ENCODE peak calls at places on chromosomes 1 and 21, in five cellular contexts. One of them, this sample, is unnamed.

GRCh38 chr1:72288886-72289285 is 6.5 kb upstream of the NEGR1 start:
- DNase-seq in skeletal muscle cell: no peak
- DNase-seq in heart left ventricle: no peak
- DNase-seq in H7: no peak
- DNase-seq in NT2/D1: no peak
- DNase-seq in this sample: no peak

GRCh38 chr1:152870831-152871730 is 7.0 kb upstream of the SMCP start:
- DNase-seq in skeletal muscle cell: peak
- DNase-seq in heart left ventricle: no peak
- DNase-seq in H7: peak
- DNase-seq in NT2/D1: peak
- DNase-seq in this sample: peak

GRCh38 chr1:114341886-114342285 is 169.1 kb downstream of the TRIM33 start:
- DNase-seq in skeletal muscle cell: peak
- DNase-seq in heart left ventricle: no peak
- DNase-seq in H7: no peak
- DNase-seq in NT2/D1: no peak
- DNase-seq in this sample: no peak

GRCh38 chr1:3858231-3858981 is 1.1 kb downstream of the DFFB start:
- DNase-seq in skeletal muscle cell: peak
- DNase-seq in heart left ventricle: no peak
- DNase-seq in H7: peak
- DNase-seq in NT2/D1: no peak
- DNase-seq in this sample: peak

GRCh38 chr1:56578664-56578962 is 750 bp downstream of the PLPP3 start:
- DNase-seq in skeletal muscle cell: no peak
- DNase-seq in heart left ventricle: peak
- DNase-seq in H7: peak
- DNase-seq in NT2/D1: no peak
- DNase-seq in this sample: no peak

GRCh38 chr1:94463765-94464330 is 45.7 kb downstream of the ABCD3 start:
- DNase-seq in skeletal muscle cell: peak
- DNase-seq in heart left ventricle: no peak
- DNase-seq in H7: peak
- DNase-seq in NT2/D1: peak
- DNase-seq in this sample: peak

GRCh38 chr1:154747841-154748766 is 122.0 kb downstream of the KCNN3 start:
- DNase-seq in skeletal muscle cell: no peak
- DNase-seq in heart left ventricle: peak
- DNase-seq in H7: no peak
- DNase-seq in NT2/D1: no peak
- DNase-seq in this sample: peak

GRCh38 chr1:61395156-61395555 is 312.8 kb downstream of the NFIA start:
- DNase-seq in skeletal muscle cell: no peak
- DNase-seq in heart left ventricle: no peak
- DNase-seq in H7: no peak
- DNase-seq in NT2/D1: no peak
- DNase-seq in this sample: no peak

GRCh38 chr1:172607145-172607544 is 51.8 kb upstream of the FASLG start:
- DNase-seq in skeletal muscle cell: no peak
- DNase-seq in heart left ventricle: no peak
- DNase-seq in H7: no peak
- DNase-seq in NT2/D1: no peak
- DNase-seq in this sample: no peak

GRCh38 chr1:37602750-37603694 is 7.3 kb upstream of the GNL2 start:
- DNase-seq in skeletal muscle cell: no peak
- DNase-seq in heart left ventricle: no peak
- DNase-seq in H7: peak
- DNase-seq in NT2/D1: peak
- DNase-seq in this sample: peak

GRCh38 chr1:53551428-53551995 is 92.3 kb downstream of the DMRTB1 start:
- DNase-seq in skeletal muscle cell: no peak
- DNase-seq in heart left ventricle: no peak
- DNase-seq in H7: peak
- DNase-seq in NT2/D1: no peak
- DNase-seq in this sample: no peak

GRCh38 chr1:193105821-193106177 is 585 bp upstream of the GLRX2 start:
- DNase-seq in skeletal muscle cell: no peak
- DNase-seq in heart left ventricle: no peak
- DNase-seq in H7: no peak
- DNase-seq in NT2/D1: no peak
- DNase-seq in this sample: no peak

GRCh38 chr1:173580658-173581057 is 22.2 kb downstream of the SLC9C2 start:
- DNase-seq in skeletal muscle cell: no peak
- DNase-seq in heart left ventricle: no peak
- DNase-seq in H7: no peak
- DNase-seq in NT2/D1: no peak
- DNase-seq in this sample: no peak

GRCh38 chr1:226702318-226702956 is 36.6 kb downstream of the ITPKB start:
- DNase-seq in skeletal muscle cell: peak
- DNase-seq in heart left ventricle: no peak
- DNase-seq in H7: no peak
- DNase-seq in NT2/D1: no peak
- DNase-seq in this sample: no peak

GRCh38 chr1:81703736-81704463 is 96.8 kb upstream of the ADGRL2 start:
- DNase-seq in skeletal muscle cell: peak
- DNase-seq in heart left ventricle: no peak
- DNase-seq in H7: no peak
- DNase-seq in NT2/D1: no peak
- DNase-seq in this sample: peak

GRCh38 chr1:61358770-61359455 is 276.6 kb downstream of the NFIA start:
- DNase-seq in skeletal muscle cell: no peak
- DNase-seq in heart left ventricle: no peak
- DNase-seq in H7: no peak
- DNase-seq in NT2/D1: no peak
- DNase-seq in this sample: no peak

GRCh38 chr1:23752909-23753308 is 9.6 kb downstream of the ELOA start:
- DNase-seq in skeletal muscle cell: no peak
- DNase-seq in heart left ventricle: no peak
- DNase-seq in H7: no peak
- DNase-seq in NT2/D1: no peak
- DNase-seq in this sample: no peak

GRCh38 chr21:45420623-45421041 is 15.7 kb downstream of the COL18A1 start:
- DNase-seq in skeletal muscle cell: no peak
- DNase-seq in heart left ventricle: no peak
- DNase-seq in H7: no peak
- DNase-seq in NT2/D1: no peak
- DNase-seq in this sample: no peak

GRCh38 chr1:62433861-62434611 is 2.8 kb upstream of the USP1 start:
- DNase-seq in skeletal muscle cell: no peak
- DNase-seq in heart left ventricle: no peak
- DNase-seq in H7: no peak
- DNase-seq in NT2/D1: no peak
- DNase-seq in this sample: no peak

GRCh38 chr1:207071426-207071825 is 17.2 kb upstream of the C4BPB start:
- DNase-seq in skeletal muscle cell: no peak
- DNase-seq in heart left ventricle: no peak
- DNase-seq in H7: no peak
- DNase-seq in NT2/D1: no peak
- DNase-seq in this sample: no peak

GRCh38 chr1:37477198-37477931 is 3.0 kb downstream of the ZC3H12A start:
- DNase-seq in skeletal muscle cell: no peak
- DNase-seq in heart left ventricle: peak
- DNase-seq in H7: peak
- DNase-seq in NT2/D1: peak
- DNase-seq in this sample: no peak

GRCh38 chr1:6183520-6183989 is 3.4 kb upstream of the CHD5 start:
- DNase-seq in skeletal muscle cell: no peak
- DNase-seq in heart left ventricle: no peak
- DNase-seq in H7: peak
- DNase-seq in NT2/D1: no peak
- DNase-seq in this sample: no peak

GRCh38 chr1:10939654-10940450 is 72.6 kb upstream of the TARDBP start:
- DNase-seq in skeletal muscle cell: no peak
- DNase-seq in heart left ventricle: no peak
- DNase-seq in H7: peak
- DNase-seq in NT2/D1: no peak
- DNase-seq in this sample: no peak

GRCh38 chr1:15948600-15949452 is 27.1 kb downstream of the ZBTB17 start:
- DNase-seq in skeletal muscle cell: peak
- DNase-seq in heart left ventricle: peak
- DNase-seq in H7: peak
- DNase-seq in NT2/D1: no peak
- DNase-seq in this sample: no peak

GRCh38 chr1:38889589-38889988 is 8.2 kb upstream of the GJA9 start:
- DNase-seq in skeletal muscle cell: no peak
- DNase-seq in heart left ventricle: no peak
- DNase-seq in H7: no peak
- DNase-seq in NT2/D1: no peak
- DNase-seq in this sample: no peak

GRCh38 chr1:167082511-167083027 is 7.6 kb downstream of the GPA33 start:
- DNase-seq in skeletal muscle cell: no peak
- DNase-seq in heart left ventricle: no peak
- DNase-seq in H7: no peak
- DNase-seq in NT2/D1: no peak
- DNase-seq in this sample: no peak

GRCh38 chr1:77399250-77400086 is 117.6 kb downstream of the AK5 start:
- DNase-seq in skeletal muscle cell: no peak
- DNase-seq in heart left ventricle: no peak
- DNase-seq in H7: no peak
- DNase-seq in NT2/D1: no peak
- DNase-seq in this sample: peak

DNA sequence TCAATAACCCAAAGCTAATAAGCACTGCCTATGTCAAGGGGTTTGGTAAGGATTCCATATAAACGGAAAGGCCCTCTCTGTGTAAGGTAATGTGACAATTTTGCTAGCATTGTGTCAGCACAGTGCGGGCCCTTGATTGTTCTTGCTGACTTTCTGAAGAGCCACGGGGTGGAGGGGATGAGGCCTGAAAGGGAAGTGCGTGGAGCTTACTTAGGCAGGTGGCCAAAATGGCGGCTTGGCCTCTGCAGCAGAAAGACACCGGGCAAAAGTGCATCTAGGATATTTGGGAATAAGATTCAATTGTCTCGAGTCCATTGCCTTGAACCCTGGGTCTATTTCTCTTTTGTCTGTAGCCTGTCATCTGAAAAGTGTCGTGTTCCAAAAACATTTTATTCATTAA is 114.3 kb downstream of the TGFB2 start:
- DNase-seq in skeletal muscle cell: no peak
- DNase-seq in heart left ventricle: peak
- DNase-seq in H7: no peak
- DNase-seq in NT2/D1: no peak
- DNase-seq in this sample: peak
- H3K4me3 ChIP-seq in skeletal muscle cell: no peak
- H3K4me3 ChIP-seq in heart left ventricle: no peak
- H3K4me3 ChIP-seq in H7: no peak
- H3K4me3 ChIP-seq in NT2/D1: no peak
- H3K4me3 ChIP-seq in this sample: no peak

GRCh38 chr1:64469977-64470669 is at the start of gene CACHD1:
- DNase-seq in skeletal muscle cell: peak
- DNase-seq in heart left ventricle: peak
- DNase-seq in H7: peak
- DNase-seq in NT2/D1: peak
- DNase-seq in this sample: peak

GRCh38 chr1:64471724-64472276 is 1.9 kb downstream of the CACHD1 start:
- DNase-seq in skeletal muscle cell: no peak
- DNase-seq in heart left ventricle: no peak
- DNase-seq in H7: peak
- DNase-seq in NT2/D1: no peak
- DNase-seq in this sample: peak

GRCh38 chr1:64469614-64469976 is 334 bp upstream of the CACHD1 start:
- DNase-seq in skeletal muscle cell: no peak
- DNase-seq in heart left ventricle: no peak
- DNase-seq in H7: no peak
- DNase-seq in NT2/D1: no peak
- DNase-seq in this sample: peak

GRCh38 chr1:64471218-64471719 is 1.3 kb downstream of the CACHD1 start:
- DNase-seq in skeletal muscle cell: no peak
- DNase-seq in heart left ventricle: peak
- DNase-seq in H7: peak
- DNase-seq in NT2/D1: no peak
- DNase-seq in this sample: peak

GRCh38 chr1:64470670-64471217 is 815 bp downstream of the CACHD1 start:
- DNase-seq in skeletal muscle cell: no peak
- DNase-seq in heart left ventricle: peak
- DNase-seq in H7: peak
- DNase-seq in NT2/D1: no peak
- DNase-seq in this sample: peak
- H3K4me3 ChIP-seq in skeletal muscle cell: peak
- H3K4me3 ChIP-seq in heart left ventricle: peak
- H3K4me3 ChIP-seq in H7: peak
- H3K4me3 ChIP-seq in NT2/D1: peak
- H3K4me3 ChIP-seq in this sample: peak

GRCh38 chr1:240562779-240563178 is 49.2 kb downstream of the GREM2 start:
- DNase-seq in skeletal muscle cell: no peak
- DNase-seq in heart left ventricle: no peak
- DNase-seq in H7: no peak
- DNase-seq in NT2/D1: no peak
- DNase-seq in this sample: no peak

GRCh38 chr1:240559781-240560180 is 52.2 kb downstream of the GREM2 start:
- DNase-seq in skeletal muscle cell: no peak
- DNase-seq in heart left ventricle: no peak
- DNase-seq in H7: no peak
- DNase-seq in NT2/D1: no peak
- DNase-seq in this sample: no peak

GRCh38 chr1:240567066-240567465 is 44.9 kb downstream of the GREM2 start:
- DNase-seq in skeletal muscle cell: no peak
- DNase-seq in heart left ventricle: no peak
- DNase-seq in H7: no peak
- DNase-seq in NT2/D1: no peak
- DNase-seq in this sample: no peak

GRCh38 chr1:240562111-240562590 is 49.8 kb downstream of the GREM2 start:
- DNase-seq in skeletal muscle cell: peak
- DNase-seq in heart left ventricle: no peak
- DNase-seq in H7: no peak
- DNase-seq in NT2/D1: no peak
- DNase-seq in this sample: no peak
- H3K4me3 ChIP-seq in skeletal muscle cell: no peak
- H3K4me3 ChIP-seq in heart left ventricle: no peak
- H3K4me3 ChIP-seq in H7: no peak
- H3K4me3 ChIP-seq in NT2/D1: no peak
- H3K4me3 ChIP-seq in this sample: no peak

DNA sequence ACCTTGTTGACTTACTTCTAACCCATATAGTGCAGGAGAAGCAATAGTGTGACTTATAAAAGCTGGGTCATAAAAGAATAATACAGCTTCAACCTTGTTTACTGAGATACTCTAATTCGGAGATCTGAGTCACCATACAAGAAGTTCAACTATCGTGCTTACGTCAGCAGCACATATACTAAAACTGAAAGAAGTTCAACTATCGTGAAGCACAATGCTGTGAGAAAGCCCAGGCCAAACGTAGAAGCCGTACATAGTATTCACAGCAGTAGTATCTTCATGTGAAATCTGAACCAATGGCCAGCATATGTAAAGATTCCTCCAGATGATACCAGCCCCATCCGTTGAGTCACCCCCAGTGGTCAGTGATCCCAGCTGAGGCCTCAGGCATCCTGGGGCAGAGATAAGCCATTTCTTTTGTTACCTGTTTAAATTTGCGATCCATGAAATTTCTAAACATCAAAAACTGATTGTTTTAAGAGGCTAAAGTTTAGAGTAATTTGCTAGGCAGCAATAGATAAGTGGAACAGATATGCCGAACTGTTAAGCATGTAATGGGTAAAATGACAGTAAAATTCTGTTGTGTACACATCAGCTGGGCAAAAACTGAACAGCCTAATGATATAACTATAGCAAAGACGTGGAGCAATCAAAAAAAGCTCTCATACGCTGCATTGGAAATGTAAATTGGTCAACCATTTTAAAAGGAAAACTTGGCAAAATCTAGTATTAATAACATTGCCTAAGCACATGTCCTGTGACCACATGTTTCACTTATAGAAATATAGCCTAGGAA is 53.9 kb upstream of the SAMD13 start:
- DNase-seq in skeletal muscle cell: peak
- DNase-seq in heart left ventricle: no peak
- DNase-seq in H7: no peak
- DNase-seq in NT2/D1: no peak
- DNase-seq in this sample: no peak
- H3K4me3 ChIP-seq in skeletal muscle cell: no peak
- H3K4me3 ChIP-seq in heart left ventricle: no peak
- H3K4me3 ChIP-seq in H7: no peak
- H3K4me3 ChIP-seq in NT2/D1: no peak
- H3K4me3 ChIP-seq in this sample: no peak